ENCODE peak calls at places on chromosomes 16 and 17, in six cellular contexts. L is fibroblast of lung; O is neuronal stem cell; V is psoas muscle; X is CD4-positive, alpha-beta memory T cell; U is cardiac muscle cell. P is an unnamed sample. For H3K4me1, the result is how much of the 10 kb centered on the place peaks cover.

GRCh38 chr17:78759203-78759968 is 22.7 kb downstream of the CYTH1 start:
- DNase-seq in O (no peak), U (peak), X (peak), V (peak), L (peak), P (no peak)

GRCh38 chr17:38911081-38911730 is 14.2 kb upstream of the LASP1NB start:
- DNase-seq in X (no peak), O (no peak), U (no peak), V (peak), L (no peak), P (peak)

GRCh38 chr17:29116652-29117439 is 63.4 kb downstream of the MYO18A start:
- DNase-seq in X (peak), L (peak), U (peak), V (peak), O (peak), P (peak)

GRCh38 chr17:63700528-63701441 is 860 bp upstream of the LIMD2 start:
- DNase-seq in X (peak), O (peak), L (peak), U (peak), V (peak), P (peak)

GRCh38 chr17:21304091-21304490 is 19.6 kb downstream of the MAP2K3 start:
- DNase-seq in X (no peak), L (no peak), V (peak), O (no peak), U (no peak), P (peak)

GRCh38 chr16:72715267-72715666 is 332.7 kb downstream of the ZFHX3 start:
- DNase-seq in U (peak), X (no peak), L (peak), O (no peak), V (no peak), P (no peak)

GRCh38 chr17:72150632-72151460 is 30.0 kb downstream of the SOX9 start:
- DNase-seq in V (no peak), X (no peak), U (peak), O (no peak), L (no peak), P (no peak)

GRCh38 chr16:31528726-31529397 is 1.2 kb downstream of the AHSP start:
- DNase-seq in V (no peak), X (no peak), L (no peak), U (peak), O (no peak), P (no peak)

GRCh38 chr17:35003778-35004177 is 23.5 kb downstream of the LIG3 start:
- DNase-seq in U (no peak), L (no peak), O (no peak), X (no peak), V (no peak), P (no peak)

GRCh38 chr16:84868328-84868727 is 48.5 kb downstream of the CRISPLD2 start:
- DNase-seq in V (peak), L (no peak), O (no peak), U (no peak), X (no peak), P (no peak)

GRCh38 chr16:84867696-84868095 is 47.9 kb downstream of the CRISPLD2 start:
- DNase-seq in L (no peak), U (no peak), V (peak), O (no peak), X (no peak), P (no peak)

GRCh38 chr16:84868829-84869457 is 49.2 kb downstream of the CRISPLD2 start:
- DNase-seq in V (peak), L (no peak), X (no peak), O (no peak), U (no peak), P (no peak)

GRCh38 chr16:84874004-84874435 is 54.2 kb downstream of the CRISPLD2 start:
- DNase-seq in L (no peak), O (no peak), V (peak), X (no peak), U (peak), P (no peak)

GRCh38 chr16:84869464-84869863 is 49.7 kb downstream of the CRISPLD2 start:
- DNase-seq in V (peak), X (no peak), L (no peak), U (no peak), O (no peak), P (no peak)
- H3K4me1 ChIP-seq in V (under half), X (under half), L (under half), U (under half), O (under half), P (under half)

GRCh38 chr16:82857693-82858337 is 231.0 kb downstream of the CDH13 start:
- DNase-seq in X (no peak), U (no peak), L (no peak), V (no peak), O (no peak), P (no peak)
- H3K4me1 ChIP-seq in X (under half), U (under half), L (under half), V (under half), O (under half), P (under half)

DNA sequence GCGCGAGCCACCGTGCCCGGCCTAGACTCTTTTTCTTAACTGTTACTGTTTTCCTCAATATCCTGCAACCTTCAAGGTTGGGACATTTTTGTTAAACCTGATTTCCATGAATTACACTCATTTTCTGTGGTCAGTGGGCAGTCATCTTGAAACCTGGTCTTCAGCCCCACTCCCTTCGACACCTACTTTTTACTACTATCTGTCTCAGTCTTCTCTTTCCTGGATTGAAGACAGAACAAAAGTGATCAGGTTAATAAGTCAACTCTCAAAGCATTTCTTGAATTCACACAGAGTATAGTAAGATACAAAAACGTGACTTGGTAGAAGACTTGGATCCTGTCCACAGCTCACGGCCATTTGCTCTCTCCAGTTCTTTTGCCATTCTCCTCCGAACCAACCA is 6.1 kb downstream of the MINK1 start:
- DNase-seq in X (no peak), V (no peak), L (no peak), O (no peak), U (no peak), P (no peak)
- H3K4me1 ChIP-seq in X (half or more), V (under half), L (under half), O (under half), U (under half), P (under half)

GRCh38 chr16:81798311-81799137 is 19.4 kb downstream of the PLCG2 start:
- DNase-seq in U (no peak), V (no peak), O (no peak), L (no peak), X (no peak), P (no peak)

GRCh38 chr16:81796585-81797346 is 17.7 kb downstream of the PLCG2 start:
- DNase-seq in V (no peak), L (no peak), O (no peak), U (no peak), X (no peak), P (no peak)

GRCh38 chr16:81797443-81797842 is 18.4 kb downstream of the PLCG2 start:
- DNase-seq in O (no peak), U (no peak), L (no peak), V (no peak), X (no peak), P (no peak)

GRCh38 chr16:81796035-81796434 is 16.9 kb downstream of the PLCG2 start:
- DNase-seq in L (no peak), O (no peak), X (no peak), V (no peak), U (no peak), P (no peak)

DNA sequence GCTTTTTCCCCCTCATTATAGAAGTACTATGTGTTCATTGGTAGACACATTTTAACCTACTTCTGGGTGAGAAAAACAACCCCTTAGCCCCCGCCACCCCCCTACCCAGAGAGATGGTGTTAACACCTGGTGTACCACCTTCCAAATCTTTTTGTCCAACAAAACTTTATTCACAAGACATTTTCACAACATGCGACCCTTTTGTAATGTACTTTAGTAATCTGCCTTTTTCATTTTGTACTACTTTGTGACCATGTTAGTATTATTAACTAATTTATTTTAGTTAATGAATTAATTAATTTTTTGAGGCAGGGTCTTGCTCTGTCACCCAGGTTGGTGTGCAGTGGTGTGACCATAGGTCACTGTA is 20.0 kb downstream of the PLCG2 start:
- DNase-seq in O (no peak), V (no peak), U (no peak), L (no peak), X (no peak), P (no peak)
- H3K4me1 ChIP-seq in O (under half), V (under half), U (under half), L (under half), X (under half), P (under half)

DNA sequence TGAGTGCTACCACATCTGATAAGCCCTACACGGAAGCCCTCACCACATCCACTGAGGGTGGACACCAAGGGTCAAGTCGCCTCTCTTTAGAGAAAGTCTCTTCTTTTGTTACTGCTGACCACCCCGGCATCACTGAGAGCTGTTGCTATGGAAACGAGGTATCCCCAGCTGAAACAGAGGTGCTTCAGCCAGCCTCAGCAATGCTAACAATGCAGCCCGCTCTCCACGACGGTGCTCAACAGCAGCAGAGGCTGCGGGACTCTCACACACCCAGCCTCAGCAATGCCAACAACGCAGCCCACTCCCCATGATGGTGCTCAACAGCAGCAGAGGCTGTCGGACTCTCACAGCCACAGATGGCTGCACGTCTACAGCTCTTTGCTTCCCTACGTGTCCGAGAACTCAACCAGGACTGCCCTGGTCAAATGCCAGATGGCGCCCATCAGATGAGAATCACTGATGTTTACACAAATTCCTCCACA is 41.4 kb downstream of the VPS53 start:
- DNase-seq in O (peak), L (peak), X (no peak), V (no peak), U (no peak), P (no peak)
- H3K4me1 ChIP-seq in O (under half), L (under half), X (under half), V (under half), U (under half), P (under half)

P was measured in aorta.